ENCODE peak calls at places on chromosome X, in six cellular contexts. T is breast epithelium; N is stimulated activated CD4-positive, alpha-beta T cell treated with anti-CD3 and anti-CD28 coated beads, Interleukin-4, amount 100 ng/mL, for 48 hours; I is aorta; K is NCI-H146; X is effector CD4-positive, alpha-beta T cell. H is an unnamed sample.

GRCh38 chrX:17521871-17522693 is 147.1 kb downstream of the NHS start:
- DNase-seq in K (peak; percentile 60), T (no peak), X (no peak), I (no peak), N (no peak), H (peak; percentile 27)

GRCh38 chrX:75596178-75596577 is 73.3 kb upstream of the ZDHHC15 start:
- DNase-seq in I (no peak), K (no peak), T (no peak), X (no peak), N (no peak), H (no peak)

GRCh38 chrX:920234-920799 is 289.7 kb downstream of the SHOX start:
- DNase-seq in N (no peak), T (no peak), I (no peak), K (no peak), X (no peak), H (no peak)

GRCh38 chrX:149647505-149647904 is 15.9 kb upstream of the TMEM185A start:
- DNase-seq in K (no peak), N (no peak), X (no peak), I (no peak), T (no peak), H (no peak)

GRCh38 chrX:136457303-136457917 is 30.3 kb upstream of the BRS3 start:
- DNase-seq in K (peak; percentile 59), N (no peak), T (no peak), X (no peak), I (no peak), H (no peak)

GRCh38 chrX:16997313-16997712 is 50.9 kb downstream of the REPS2 start:
- DNase-seq in K (no peak), T (no peak), I (no peak), X (no peak), N (no peak), H (no peak)

GRCh38 chrX:104482757-104483156 is 83.2 kb upstream of the IL1RAPL2 start:
- DNase-seq in K (no peak), I (no peak), T (no peak), N (no peak), X (no peak), H (no peak)

GRCh38 chrX:153765138-153766079 is 1.4 kb downstream of the PLXNB3 start:
- DNase-seq in X (no peak), N (no peak), T (no peak), I (peak; percentile 50), K (no peak), H (no peak)

GRCh38 chrX:31609130-31609529 is 537.3 kb upstream of the FTHL17 start:
- DNase-seq in N (no peak), I (no peak), T (no peak), X (no peak), K (no peak), H (peak; percentile 69)